ENCODE peak calls at places on chromosomes 1 and 21, in six cellular contexts. B is transverse colon, S is stomach, H is SK-N-SH, C is ovary, F is body of pancreas. X is an unnamed sample. For H3K4me1, the result is how much of the 10 kb centered on the place peaks cover.

GRCh38 chr1:15154480-15155036 is 1.0 kb downstream of the TMEM51 start:
- DNase-seq in H (peak), B (peak), C (peak), S (peak), F (peak), X (no peak)

GRCh38 chr1:204509186-204509635 is 7.0 kb upstream of the MDM4 start:
- DNase-seq in S (no peak), H (no peak), C (no peak), F (no peak), B (no peak), X (no peak)

GRCh38 chr1:38133781-38134180 is 87.2 kb upstream of the POU3F1 start:
- DNase-seq in H (no peak), F (no peak), S (no peak), C (no peak), B (no peak), X (no peak)

GRCh38 chr1:6824665-6825368 is 39.6 kb downstream of the CAMTA1 start:
- DNase-seq in F (no peak), B (no peak), C (no peak), S (no peak), H (no peak), X (no peak)

GRCh38 chr1:220410681-220411080 is 117.3 kb upstream of the MARK1 start:
- DNase-seq in F (no peak), C (no peak), B (no peak), H (no peak), S (no peak), X (no peak)

GRCh38 chr1:201282931-201283829 is at the start of gene PKP1:
- DNase-seq in B (peak), C (no peak), S (peak), H (no peak), F (peak), X (no peak)

GRCh38 chr1:8661185-8662110 is 156.0 kb downstream of the RERE start:
- DNase-seq in C (peak), F (peak), H (no peak), B (no peak), S (no peak), X (no peak)

GRCh38 chr1:235047331-235047871 is 81.2 kb downstream of the TOMM20 start:
- DNase-seq in B (no peak), F (no peak), H (no peak), C (peak), S (no peak), X (no peak)

GRCh38 chr1:110783292-110783918 is 89.5 kb upstream of the CD53 start:
- DNase-seq in S (peak), C (no peak), F (peak), B (peak), H (peak), X (peak)

GRCh38 chr1:39214021-39214713 is 9.7 kb downstream of the MACF1 start:
- DNase-seq in H (no peak), C (no peak), F (peak), B (no peak), S (no peak), X (no peak)

GRCh38 chr1:17355898-17356297 is 16.1 kb upstream of the PADI6 start:
- DNase-seq in F (no peak), B (no peak), H (no peak), S (no peak), C (no peak), X (no peak)

GRCh38 chr1:30422251-30422650 is 301.1 kb downstream of the MATN1 start:
- DNase-seq in F (no peak), C (no peak), B (no peak), H (no peak), S (no peak), X (no peak)

GRCh38 chr21:17901458-17902092 is 82.4 kb upstream of the C21orf91 start:
- DNase-seq in S (no peak), H (no peak), F (no peak), B (no peak), C (no peak), X (no peak)

GRCh38 chr1:201610806-201611205 is 71.9 kb downstream of the NAV1 start:
- DNase-seq in S (no peak), H (no peak), B (no peak), F (no peak), C (no peak), X (no peak)

GRCh38 chr1:162357681-162358266 is 18.9 kb downstream of the SPATA46 start:
- DNase-seq in F (no peak), C (no peak), S (no peak), B (no peak), H (peak), X (no peak)

GRCh38 chr1:50368179-50369007 is 54.9 kb downstream of the DMRTA2 start:
- DNase-seq in H (peak), S (peak), B (peak), F (peak), C (peak), X (peak)

GRCh38 chr1:215360021-215360420 is 207.1 kb upstream of the KCTD3 start:
- DNase-seq in C (no peak), B (no peak), H (no peak), F (no peak), S (no peak), X (no peak)
- H3K4me3 ChIP-seq in C (no peak), B (no peak), H (no peak), F (no peak), S (no peak), X (no peak)

DNA sequence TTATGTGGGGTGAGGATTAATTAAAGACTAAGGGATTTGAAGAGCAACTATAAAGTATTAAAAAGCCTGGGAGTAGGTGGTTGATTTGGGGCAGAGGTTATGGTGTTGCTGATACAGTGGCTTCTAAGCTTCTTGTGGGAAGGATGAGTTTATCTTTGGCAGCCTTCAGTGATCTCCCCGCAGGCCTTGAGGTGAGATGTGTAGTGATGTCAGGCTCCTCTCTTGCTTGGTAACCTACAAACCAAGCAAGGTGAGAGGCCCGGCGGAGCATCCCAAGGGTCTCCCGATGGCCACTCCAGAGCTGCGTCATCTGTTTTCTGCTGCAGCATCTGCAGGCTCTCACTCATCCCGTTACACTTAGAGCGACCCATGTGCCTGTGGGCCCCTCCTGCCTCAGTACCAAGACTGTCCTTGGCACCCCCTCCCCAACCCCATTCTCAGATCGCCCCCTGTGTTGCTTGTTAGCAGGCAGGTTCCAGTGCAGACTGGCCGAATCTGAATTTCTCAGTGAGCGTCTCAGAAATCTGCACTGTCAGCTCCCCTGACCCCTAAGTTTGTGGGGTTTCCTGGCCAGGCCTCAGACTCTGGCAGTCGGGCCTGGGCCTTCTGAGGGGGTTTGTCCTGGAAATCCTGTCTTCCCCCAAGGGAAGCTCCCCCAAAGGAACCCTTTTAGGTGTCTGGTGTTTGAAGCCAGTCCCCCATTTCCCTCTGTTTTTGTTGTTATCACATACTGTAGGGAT is 77.9 kb downstream of the GALNT2 start:
- DNase-seq in C (no peak), B (no peak), H (no peak), F (no peak), S (no peak), X (no peak)
- H3K4me1 ChIP-seq in C (under half), B (under half), H (under half), F (half or more), S (half or more), X (under half)

GRCh38 chr21:34698270-34699015 is 29.6 kb downstream of the CLIC6 start:
- DNase-seq in F (no peak), S (no peak), H (no peak), B (no peak), C (no peak), X (no peak)

GRCh38 chr21:34701726-34702125 is 32.9 kb downstream of the CLIC6 start:
- DNase-seq in S (no peak), F (no peak), C (no peak), H (no peak), B (no peak), X (no peak)

GRCh38 chr21:34697826-34698225 is 29.0 kb downstream of the CLIC6 start:
- DNase-seq in H (no peak), S (no peak), B (no peak), C (no peak), F (no peak), X (no peak)

GRCh38 chr21:34702341-34702807 is 33.6 kb downstream of the CLIC6 start:
- DNase-seq in B (no peak), F (no peak), H (no peak), S (peak), C (no peak), X (no peak)

DNA sequence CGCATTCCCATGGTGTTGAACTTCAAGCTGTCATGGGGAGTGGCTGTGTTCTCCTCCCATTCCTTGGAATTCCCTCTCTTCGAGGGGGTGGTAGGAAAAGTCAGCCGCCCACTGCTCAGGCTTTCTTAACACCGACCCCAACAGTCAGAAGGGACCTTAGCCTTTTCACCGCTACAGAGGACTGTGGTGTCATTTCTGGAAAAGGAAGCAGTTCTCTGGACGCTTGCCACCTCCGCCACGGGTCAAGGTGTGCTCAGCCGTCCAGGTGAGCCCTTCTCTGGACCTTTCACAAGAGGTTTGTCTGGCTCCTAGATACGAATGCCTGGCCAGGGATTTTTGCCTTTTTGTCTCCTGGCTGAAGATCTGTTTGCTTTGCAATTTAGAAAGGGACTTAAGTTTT is 31.8 kb downstream of the CLIC6 start:
- DNase-seq in C (no peak), H (no peak), B (no peak), S (no peak), F (no peak), X (no peak)
- H3K4me3 ChIP-seq in C (no peak), H (no peak), B (no peak), S (no peak), F (no peak), X (no peak)

DNA sequence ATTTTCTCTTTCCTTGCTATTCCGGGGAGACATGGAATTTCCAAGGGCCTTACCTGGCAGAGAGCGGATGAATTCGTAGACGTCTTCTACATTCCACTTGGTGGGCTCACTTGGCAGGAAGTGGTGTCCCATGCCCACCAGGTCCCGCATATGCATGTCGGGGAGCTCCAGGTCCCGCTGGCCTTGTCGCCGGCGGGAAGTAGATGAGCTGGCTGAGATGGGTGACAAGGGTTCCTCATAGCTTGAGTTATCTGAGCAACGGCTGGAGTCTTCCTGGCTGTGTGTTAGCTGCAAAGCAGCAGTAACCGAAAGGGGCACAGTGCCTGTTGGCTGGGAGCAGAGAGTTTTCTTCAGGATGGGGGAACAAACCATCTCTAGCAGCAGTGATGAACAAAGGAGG is 7.9 kb upstream of the A3GALT2 start:
- DNase-seq in S (no peak), F (no peak), H (no peak), C (no peak), B (no peak), X (no peak)
- H3K4me1 ChIP-seq in S (half or more), F (under half), H (under half), C (under half), B (under half), X (under half)

GRCh38 chr21:39467746-39468145 is 16.0 kb downstream of the SH3BGR start:
- DNase-seq in B (no peak), S (no peak), H (no peak), F (no peak), C (no peak), X (no peak)

GRCh38 chr21:39472211-39472610 is 20.4 kb downstream of the SH3BGR start:
- DNase-seq in B (no peak), F (no peak), H (no peak), S (no peak), C (no peak), X (no peak)

GRCh38 chr21:39474545-39474944 is 22.8 kb downstream of the SH3BGR start:
- DNase-seq in C (no peak), B (no peak), F (no peak), S (no peak), H (no peak), X (no peak)

GRCh38 chr21:39471598-39471997 is 19.8 kb downstream of the SH3BGR start:
- DNase-seq in B (no peak), C (no peak), S (no peak), F (no peak), H (no peak), X (no peak)

DNA sequence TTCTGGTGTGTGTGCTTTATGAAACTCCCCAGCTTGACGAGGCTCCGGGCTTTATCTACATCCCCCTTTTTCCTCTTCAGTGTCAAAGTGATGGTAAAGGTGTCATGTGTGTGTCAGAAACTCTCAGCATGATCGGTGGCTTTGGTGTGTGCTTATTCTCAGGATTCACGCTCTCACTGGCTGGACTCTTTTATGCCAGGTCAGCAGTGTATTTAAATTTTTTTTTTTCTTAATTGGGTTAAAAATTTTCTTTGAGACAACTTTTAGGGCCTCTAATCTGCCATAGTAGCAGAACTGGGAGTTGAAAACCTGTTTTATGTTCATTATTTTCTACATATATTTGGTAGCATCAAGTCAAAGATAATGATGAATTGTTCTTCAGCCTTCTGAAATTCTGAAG is 21.0 kb downstream of the SH3BGR start:
- DNase-seq in B (no peak), S (no peak), C (no peak), H (no peak), F (no peak), X (no peak)
- H3K4me3 ChIP-seq in B (no peak), S (no peak), C (no peak), H (no peak), F (no peak), X (no peak)

X was measured in CD8-positive, alpha-beta memory T cell.